ENCODE peak calls at places on chromosomes 3 and 15, in seven cellular contexts. One of them, this sample, is unnamed.

GRCh38 chr3:71109241-71109976 is 474.1 kb downstream of the FOXP1 start:
- DNase-seq in GM23338: no peak
- DNase-seq in psoas muscle: no peak
- DNase-seq in heart left ventricle: no peak
- DNase-seq in GM23248: peak; percentile 79
- DNase-seq in ovary: no peak
- DNase-seq in fibroblast of lung: peak; percentile 89
- DNase-seq in this sample: no peak

GRCh38 chr15:78811124-78811824 is at the start of gene ADAMTS7:
- DNase-seq in GM23338: peak; percentile 91
- DNase-seq in psoas muscle: peak; percentile 83
- DNase-seq in heart left ventricle: peak; percentile 84
- DNase-seq in GM23248: peak; percentile 87
- DNase-seq in ovary: peak; percentile 88
- DNase-seq in fibroblast of lung: peak; percentile 75
- DNase-seq in this sample: peak; percentile 93

GRCh38 chr3:128492353-128493220 is at the start of gene GATA2:
- DNase-seq in GM23338: peak; percentile 68
- DNase-seq in psoas muscle: no peak
- DNase-seq in heart left ventricle: no peak
- DNase-seq in GM23248: peak; percentile 59
- DNase-seq in ovary: no peak
- DNase-seq in fibroblast of lung: no peak
- DNase-seq in this sample: peak; percentile 66

GRCh38 chr15:40756938-40757337 is 1.9 kb upstream of the RMDN3 start:
- DNase-seq in GM23338: no peak
- DNase-seq in psoas muscle: no peak
- DNase-seq in heart left ventricle: no peak
- DNase-seq in GM23248: no peak
- DNase-seq in ovary: no peak
- DNase-seq in fibroblast of lung: no peak
- DNase-seq in this sample: no peak

GRCh38 chr15:92410544-92410943 is 16.9 kb downstream of the ST8SIA2 start:
- DNase-seq in GM23338: no peak
- DNase-seq in psoas muscle: no peak
- DNase-seq in heart left ventricle: no peak
- DNase-seq in GM23248: no peak
- DNase-seq in ovary: no peak
- DNase-seq in fibroblast of lung: no peak
- DNase-seq in this sample: no peak

GRCh38 chr3:51712020-51712385 is 5.1 kb downstream of the GRM2 start:
- DNase-seq in GM23338: no peak
- DNase-seq in psoas muscle: no peak
- DNase-seq in heart left ventricle: no peak
- DNase-seq in GM23248: no peak
- DNase-seq in ovary: no peak
- DNase-seq in fibroblast of lung: no peak
- DNase-seq in this sample: no peak

GRCh38 chr3:195204360-195205166 is 66.4 kb downstream of the XXYLT1 start:
- DNase-seq in GM23338: no peak
- DNase-seq in psoas muscle: no peak
- DNase-seq in heart left ventricle: no peak
- DNase-seq in GM23248: peak; percentile 24
- DNase-seq in ovary: no peak
- DNase-seq in fibroblast of lung: peak; percentile 88
- DNase-seq in this sample: no peak

GRCh38 chr3:27312044-27312668 is 57.0 kb downstream of the NEK10 start:
- DNase-seq in GM23338: peak; percentile 83
- DNase-seq in psoas muscle: no peak
- DNase-seq in heart left ventricle: no peak
- DNase-seq in GM23248: peak; percentile 74
- DNase-seq in ovary: no peak
- DNase-seq in fibroblast of lung: peak; percentile 79
- DNase-seq in this sample: no peak

GRCh38 chr3:128559486-128560225 is 66.7 kb upstream of the GATA2 start:
- DNase-seq in GM23338: peak; percentile 52
- DNase-seq in psoas muscle: no peak
- DNase-seq in heart left ventricle: no peak
- DNase-seq in GM23248: no peak
- DNase-seq in ovary: no peak
- DNase-seq in fibroblast of lung: no peak
- DNase-seq in this sample: no peak

GRCh38 chr3:148233403-148233802 is 464.3 kb upstream of the AGTR1 start:
- DNase-seq in GM23338: no peak
- DNase-seq in psoas muscle: no peak
- DNase-seq in heart left ventricle: no peak
- DNase-seq in GM23248: peak; percentile 83
- DNase-seq in ovary: no peak
- DNase-seq in fibroblast of lung: peak; percentile 23
- DNase-seq in this sample: no peak

GRCh38 chr3:52428151-52429005 is 16.5 kb downstream of the SEMA3G start:
- DNase-seq in GM23338: peak; percentile 75
- DNase-seq in psoas muscle: no peak
- DNase-seq in heart left ventricle: peak; percentile 74
- DNase-seq in GM23248: peak; percentile 85
- DNase-seq in ovary: peak; percentile 75
- DNase-seq in fibroblast of lung: peak; percentile 89
- DNase-seq in this sample: peak; percentile 84

GRCh38 chr3:29283297-29283681 is 2.4 kb downstream of the RBMS3 start:
- DNase-seq in GM23338: no peak
- DNase-seq in psoas muscle: no peak
- DNase-seq in heart left ventricle: no peak
- DNase-seq in GM23248: peak; percentile 39
- DNase-seq in ovary: no peak
- DNase-seq in fibroblast of lung: peak; percentile 42
- DNase-seq in this sample: no peak

GRCh38 chr3:97763586-97764148 is 891 bp upstream of the ARL6 start:
- DNase-seq in GM23338: peak; percentile 19
- DNase-seq in psoas muscle: no peak
- DNase-seq in heart left ventricle: no peak
- DNase-seq in GM23248: peak; percentile 2
- DNase-seq in ovary: no peak
- DNase-seq in fibroblast of lung: no peak
- DNase-seq in this sample: no peak

GRCh38 chr3:69328903-69329302 is 57.0 kb downstream of the FRMD4B start:
- DNase-seq in GM23338: no peak
- DNase-seq in psoas muscle: no peak
- DNase-seq in heart left ventricle: no peak
- DNase-seq in GM23248: no peak
- DNase-seq in ovary: no peak
- DNase-seq in fibroblast of lung: no peak
- DNase-seq in this sample: no peak

GRCh38 chr3:62665627-62666433 is 209.4 kb downstream of the CADPS start:
- DNase-seq in GM23338: peak; percentile 94
- DNase-seq in psoas muscle: peak; percentile 30
- DNase-seq in heart left ventricle: peak; percentile 52
- DNase-seq in GM23248: peak; percentile 79
- DNase-seq in ovary: peak; percentile 53
- DNase-seq in fibroblast of lung: peak; percentile 68
- DNase-seq in this sample: peak; percentile 76

GRCh38 chr3:41002104-41002503 is 197.2 kb upstream of the CTNNB1 start:
- DNase-seq in GM23338: no peak
- DNase-seq in psoas muscle: no peak
- DNase-seq in heart left ventricle: no peak
- DNase-seq in GM23248: no peak
- DNase-seq in ovary: no peak
- DNase-seq in fibroblast of lung: no peak
- DNase-seq in this sample: no peak

GRCh38 chr3:194138098-194138474 is 2.1 kb downstream of the HES1 start:
- DNase-seq in GM23338: no peak
- DNase-seq in psoas muscle: no peak
- DNase-seq in heart left ventricle: peak; percentile 47
- DNase-seq in GM23248: no peak
- DNase-seq in ovary: no peak
- DNase-seq in fibroblast of lung: no peak
- DNase-seq in this sample: peak; percentile 39

GRCh38 chr3:115800489-115801080 is 177.3 kb downstream of the GAP43 start:
- DNase-seq in GM23338: no peak
- DNase-seq in psoas muscle: no peak
- DNase-seq in heart left ventricle: no peak
- DNase-seq in GM23248: peak; percentile 92
- DNase-seq in ovary: no peak
- DNase-seq in fibroblast of lung: peak; percentile 36
- DNase-seq in this sample: no peak

GRCh38 chr3:171559586-171559985 is 99.4 kb upstream of the TNIK start:
- DNase-seq in GM23338: no peak
- DNase-seq in psoas muscle: no peak
- DNase-seq in heart left ventricle: no peak
- DNase-seq in GM23248: no peak
- DNase-seq in ovary: no peak
- DNase-seq in fibroblast of lung: no peak
- DNase-seq in this sample: no peak
- H3K4me3 ChIP-seq in GM23338: no peak overlapping the region
- H3K4me3 ChIP-seq in psoas muscle: no peak overlapping the region
- H3K4me3 ChIP-seq in heart left ventricle: no peak overlapping the region
- H3K4me3 ChIP-seq in GM23248: no peak overlapping the region
- H3K4me3 ChIP-seq in ovary: no peak overlapping the region
- H3K4me3 ChIP-seq in fibroblast of lung: no peak overlapping the region
- H3K4me3 ChIP-seq in this sample: no peak overlapping the region

DNA sequence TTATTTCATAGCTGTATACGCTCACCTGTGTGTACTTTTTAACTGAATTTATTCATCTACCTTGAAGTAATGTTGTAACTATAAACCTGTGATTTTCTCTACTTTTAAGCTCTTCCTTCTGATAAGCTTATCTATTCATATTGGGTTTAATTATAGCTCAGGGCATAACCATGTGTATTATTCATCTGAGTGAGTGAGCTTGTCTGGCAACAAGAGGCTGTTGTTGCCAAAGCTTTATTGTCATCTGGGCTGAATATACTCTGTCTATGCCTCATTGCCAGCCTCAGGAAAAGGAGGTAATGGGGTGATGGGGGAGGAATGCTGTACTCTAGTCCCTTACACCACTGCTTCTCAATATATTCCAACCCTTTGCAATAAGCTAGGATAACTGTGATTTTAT is 292.4 kb downstream of the UBE2E2 start:
- DNase-seq in GM23338: no peak
- DNase-seq in psoas muscle: no peak
- DNase-seq in heart left ventricle: no peak
- DNase-seq in GM23248: peak; percentile 58
- DNase-seq in ovary: no peak
- DNase-seq in fibroblast of lung: no peak
- DNase-seq in this sample: no peak
- H3K27ac ChIP-seq in GM23338: no peak overlapping the region
- H3K27ac ChIP-seq in psoas muscle: peak overlapping the region; percentile 75
- H3K27ac ChIP-seq in heart left ventricle: peak overlapping the region; percentile 67
- H3K27ac ChIP-seq in GM23248: no peak overlapping the region
- H3K27ac ChIP-seq in ovary: no peak overlapping the region
- H3K27ac ChIP-seq in fibroblast of lung: no peak overlapping the region
- H3K27ac ChIP-seq in this sample: no peak overlapping the region

GRCh38 chr3:127134887-127135240 is 58.1 kb upstream of the PRR23E start:
- DNase-seq in GM23338: no peak
- DNase-seq in psoas muscle: no peak
- DNase-seq in heart left ventricle: no peak
- DNase-seq in GM23248: no peak
- DNase-seq in ovary: no peak
- DNase-seq in fibroblast of lung: no peak
- DNase-seq in this sample: no peak

GRCh38 chr3:127136024-127136600 is 56.8 kb upstream of the PRR23E start:
- DNase-seq in GM23338: no peak
- DNase-seq in psoas muscle: no peak
- DNase-seq in heart left ventricle: no peak
- DNase-seq in GM23248: no peak
- DNase-seq in ovary: no peak
- DNase-seq in fibroblast of lung: no peak
- DNase-seq in this sample: peak; percentile 62

GRCh38 chr3:127134466-127134865 is 58.5 kb upstream of the PRR23E start:
- DNase-seq in GM23338: no peak
- DNase-seq in psoas muscle: no peak
- DNase-seq in heart left ventricle: no peak
- DNase-seq in GM23248: no peak
- DNase-seq in ovary: no peak
- DNase-seq in fibroblast of lung: no peak
- DNase-seq in this sample: peak; percentile 42

GRCh38 chr3:127136706-127137105 is 56.2 kb upstream of the PRR23E start:
- DNase-seq in GM23338: no peak
- DNase-seq in psoas muscle: no peak
- DNase-seq in heart left ventricle: no peak
- DNase-seq in GM23248: no peak
- DNase-seq in ovary: no peak
- DNase-seq in fibroblast of lung: no peak
- DNase-seq in this sample: no peak

GRCh38 chr3:127135241-127136023 is 57.5 kb upstream of the PRR23E start:
- DNase-seq in GM23338: peak; percentile 58
- DNase-seq in psoas muscle: peak; percentile 63
- DNase-seq in heart left ventricle: peak; percentile 47
- DNase-seq in GM23248: peak; percentile 73
- DNase-seq in ovary: no peak
- DNase-seq in fibroblast of lung: no peak
- DNase-seq in this sample: peak; percentile 67
- H3K4me3 ChIP-seq in GM23338: peak overlapping the region; percentile 53
- H3K4me3 ChIP-seq in psoas muscle: peak overlapping the region; percentile 59
- H3K4me3 ChIP-seq in heart left ventricle: peak overlapping the region; percentile 53
- H3K4me3 ChIP-seq in GM23248: peak overlapping the region; percentile 67
- H3K4me3 ChIP-seq in ovary: peak overlapping the region; percentile 12
- H3K4me3 ChIP-seq in fibroblast of lung: no peak overlapping the region
- H3K4me3 ChIP-seq in this sample: no peak overlapping the region

DNA sequence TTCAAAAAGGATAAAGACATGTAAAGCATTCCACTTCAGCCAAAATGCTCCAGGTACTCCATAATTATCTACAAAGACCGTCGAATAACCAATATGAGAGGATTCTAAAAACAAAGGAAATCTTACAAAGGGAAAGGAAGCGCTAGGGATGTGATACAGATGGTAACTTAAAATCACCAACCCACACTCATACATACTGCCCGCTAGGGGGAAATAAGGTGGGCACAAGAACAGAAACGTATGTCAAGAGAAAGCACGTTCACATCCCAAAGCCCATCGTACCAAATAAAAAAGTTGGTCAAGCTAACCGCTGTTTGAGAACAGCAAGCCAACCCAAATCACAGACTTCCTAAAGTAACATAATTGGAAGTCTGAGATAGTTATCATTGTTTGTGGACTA is 429.4 kb downstream of the SHQ1 start:
- DNase-seq in GM23338: peak; percentile 53
- DNase-seq in psoas muscle: no peak
- DNase-seq in heart left ventricle: no peak
- DNase-seq in GM23248: no peak
- DNase-seq in ovary: no peak
- DNase-seq in fibroblast of lung: no peak
- DNase-seq in this sample: no peak
- H3K27ac ChIP-seq in GM23338: no peak overlapping the region
- H3K27ac ChIP-seq in psoas muscle: no peak overlapping the region
- H3K27ac ChIP-seq in heart left ventricle: no peak overlapping the region
- H3K27ac ChIP-seq in GM23248: no peak overlapping the region
- H3K27ac ChIP-seq in ovary: no peak overlapping the region
- H3K27ac ChIP-seq in fibroblast of lung: no peak overlapping the region
- H3K27ac ChIP-seq in this sample: no peak overlapping the region

DNA sequence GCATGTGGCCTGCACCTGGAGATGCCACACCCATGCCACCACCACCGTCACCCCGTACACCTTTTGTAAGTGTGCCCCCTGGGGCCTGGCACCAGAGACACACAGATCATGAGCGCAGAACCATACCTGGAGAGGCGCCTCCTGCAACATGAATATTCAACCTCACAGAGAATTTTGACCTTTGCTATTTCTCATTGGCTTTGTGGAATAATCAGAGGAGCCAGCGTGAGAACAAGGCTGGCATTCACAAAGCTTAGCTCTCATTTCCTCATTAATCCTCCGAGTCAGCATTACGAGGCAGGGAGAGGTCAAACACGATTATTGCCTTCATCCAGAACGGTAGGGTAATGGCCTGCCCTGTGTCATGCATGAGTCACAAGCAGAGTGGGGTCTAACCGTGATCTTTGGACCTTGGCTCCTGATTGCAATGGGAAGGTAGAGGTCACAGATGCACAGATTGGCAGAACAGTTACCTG is 73.0 kb upstream of the POMGNT2 start:
- DNase-seq in GM23338: no peak
- DNase-seq in psoas muscle: no peak
- DNase-seq in heart left ventricle: no peak
- DNase-seq in GM23248: peak; percentile 78
- DNase-seq in ovary: no peak
- DNase-seq in fibroblast of lung: peak; percentile 74
- DNase-seq in this sample: no peak
- H3K4me3 ChIP-seq in GM23338: no peak overlapping the region
- H3K4me3 ChIP-seq in psoas muscle: no peak overlapping the region
- H3K4me3 ChIP-seq in heart left ventricle: no peak overlapping the region
- H3K4me3 ChIP-seq in GM23248: no peak overlapping the region
- H3K4me3 ChIP-seq in ovary: no peak overlapping the region
- H3K4me3 ChIP-seq in fibroblast of lung: no peak overlapping the region
- H3K4me3 ChIP-seq in this sample: no peak overlapping the region